ENCODE peak calls at places on chromosomes 7 and 10, in six cellular contexts. O is astrocyte of the cerebellum, Z is cardiac muscle cell, Y is GM20000, K is endodermal cell, U is upper lobe of right lung. E is an unnamed sample.
A peak's percentile ranks its signal among the peaks of the same experiment; 100 is the strongest.

GRCh38 chr10:102633282-102633681 is 11.0 kb upstream of the TRIM8 start:
- DNase-seq in O (no peak), Y (no peak), U (peak; percentile 82), Z (peak; percentile 87), K (peak; percentile 53), E (no peak)

GRCh38 chr7:140310337-140311002 is 87.9 kb downstream of the SLC37A3 start:
- DNase-seq in U (no peak), O (peak; percentile 11), Z (peak; percentile 25), K (no peak), Y (no peak), E (no peak)

GRCh38 chr10:77578583-77579227 is 58.9 kb downstream of the KCNMA1 start:
- DNase-seq in K (no peak), Y (no peak), O (no peak), Z (no peak), U (no peak), E (no peak)

GRCh38 chr7:92460109-92460508 is 12.8 kb downstream of the GATAD1 start:
- DNase-seq in Z (no peak), K (no peak), O (no peak), Y (no peak), U (no peak), E (no peak)

GRCh38 chr7:69588773-69589172 is 9.5 kb upstream of the AUTS2 start:
- DNase-seq in U (no peak), Y (no peak), K (no peak), O (no peak), Z (no peak), E (no peak)

GRCh38 chr7:118183254-118183585 is 744 bp upstream of the LSM8 start:
- DNase-seq in O (no peak), K (no peak), Y (peak; percentile 4), Z (peak; percentile 6), U (no peak), E (peak; percentile 5)

GRCh38 chr7:140908351-140908750 is 16.4 kb downstream of the BRAF start:
- DNase-seq in Y (no peak), Z (no peak), O (no peak), K (no peak), U (no peak), E (no peak)

GRCh38 chr10:2777946-2778345 is 289.4 kb upstream of the PFKP start:
- DNase-seq in K (no peak), O (no peak), Z (no peak), U (no peak), Y (no peak), E (no peak)

GRCh38 chr7:144454256-144455039 is 51.0 kb upstream of the NOBOX start:
- DNase-seq in U (no peak), Z (peak; percentile 10), Y (no peak), O (no peak), K (no peak), E (no peak)

GRCh38 chr10:191703-192518 is 56.7 kb downstream of the ZMYND11 start:
- DNase-seq in O (peak; percentile 34), Y (no peak), U (no peak), Z (peak; percentile 82), K (no peak), E (no peak)

GRCh38 chr10:55668326-55668922 is 692.6 kb downstream of the ZWINT start:
- DNase-seq in U (no peak), O (no peak), Z (no peak), K (peak; percentile 69), Y (no peak), E (no peak)

GRCh38 chr10:98267894-98268693 is at the start of gene LOXL4:
- DNase-seq in U (no peak), Z (peak; percentile 40), K (peak; percentile 80), O (no peak), Y (peak; percentile 72), E (peak; percentile 53)

GRCh38 chr7:84490661-84491060 is 296.1 kb upstream of the SEMA3A start:
- DNase-seq in Y (no peak), K (no peak), O (peak; percentile 62), U (no peak), Z (peak; percentile 21), E (no peak)

GRCh38 chr7:30012757-30013156 is 13.7 kb downstream of the FKBP14 start:
- DNase-seq in K (no peak), Y (no peak), Z (no peak), O (no peak), U (no peak), E (no peak)

GRCh38 chr7:771241-772004 is 44.3 kb upstream of the PRKAR1B start:
- DNase-seq in K (no peak), U (no peak), Z (peak; percentile 63), O (no peak), Y (no peak), E (no peak)

DNA sequence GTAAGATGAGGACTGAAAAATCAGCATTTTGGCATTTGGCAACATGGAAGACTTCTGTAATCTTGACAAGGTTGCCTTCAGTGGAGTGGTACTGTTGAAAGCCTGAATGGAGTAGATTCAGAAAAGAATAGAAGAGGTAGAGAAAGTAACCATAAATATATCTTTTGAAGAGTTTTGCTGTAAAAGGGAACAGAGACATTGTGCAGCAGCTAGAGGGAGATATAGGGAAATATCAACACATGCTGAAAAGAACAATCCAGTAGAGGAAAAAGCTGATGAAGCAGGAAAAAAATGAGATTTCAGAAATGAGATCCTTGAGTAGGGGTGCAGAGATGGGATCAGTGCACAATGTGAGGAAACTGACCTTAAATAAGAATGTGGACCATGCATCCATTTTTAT is 60.0 kb downstream of the RAPGEF5 start:
- DNase-seq in Y (no peak), U (no peak), O (no peak), K (no peak), Z (no peak), E (no peak)
- TF ChIP-seq CTCF in Y (peak; percentile 1), U (no peak), O (peak; percentile 29), K (peak; percentile 36), Z (peak; percentile 15), E (no peak)

GRCh38 chr7:5139998-5140397 is 50.0 kb upstream of the WIPI2 start:
- DNase-seq in Z (peak; percentile 42), O (no peak), K (peak; percentile 87), U (peak; percentile 65), Y (peak; percentile 52), E (peak; percentile 26)
- TF ChIP-seq CTCF in Z (peak; percentile 49), O (peak; percentile 22), K (peak; percentile 80), U (peak; percentile 37), Y (peak; percentile 47), E (peak; percentile 40)

GRCh38 chr7:33128990-33129805 is at the start of gene BBS9:
- DNase-seq in O (peak; percentile 83), U (peak; percentile 97), Y (peak; percentile 94), K (peak; percentile 99), Z (peak; percentile 98), E (peak; percentile 98)
- TF ChIP-seq CTCF in O (no peak), U (no peak), Y (no peak), K (peak; percentile 25), Z (no peak), E (no peak)

GRCh38 chr7:142158741-142159496 is 47.4 kb downstream of the MGAM2 start:
- DNase-seq in K (no peak), Z (no peak), Y (no peak), U (no peak), O (no peak), E (no peak)

GRCh38 chr7:142152076-142152475 is 40.6 kb downstream of the MGAM2 start:
- DNase-seq in O (no peak), Z (no peak), U (no peak), Y (no peak), K (no peak), E (no peak)

GRCh38 chr7:142150869-142151268 is 39.4 kb downstream of the MGAM2 start:
- DNase-seq in Y (no peak), K (no peak), O (no peak), Z (no peak), U (no peak), E (no peak)

DNA sequence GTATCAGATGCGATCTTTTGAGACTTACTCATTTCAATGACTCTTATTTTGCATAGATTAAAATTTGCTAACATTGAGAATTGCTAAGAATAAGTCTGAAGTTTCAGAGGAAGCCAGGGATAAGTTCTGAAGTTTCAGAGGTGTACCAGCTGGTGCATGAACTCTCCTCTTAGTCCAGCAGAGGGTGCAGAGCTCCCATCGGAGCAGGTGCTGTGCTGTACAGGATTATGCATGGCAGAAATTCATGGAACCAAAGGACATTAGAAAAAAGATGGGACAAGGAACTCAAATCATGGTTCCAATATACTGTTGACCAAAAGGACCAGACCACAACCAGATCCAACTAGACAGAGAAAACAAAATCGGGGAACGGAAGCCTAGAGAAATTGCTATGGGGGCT is 41.9 kb downstream of the MGAM2 start:
- DNase-seq in O (no peak), Z (no peak), Y (no peak), U (no peak), K (peak; percentile 49), E (peak; percentile 12)
- TF ChIP-seq CTCF in O (peak; percentile 73), Z (no peak), Y (no peak), U (peak; percentile 31), K (peak; percentile 71), E (no peak)

GRCh38 chr7:111953611-111954010 is 252.6 kb downstream of the DOCK4 start:
- DNase-seq in Y (no peak), K (peak; percentile 58), Z (peak; percentile 30), O (no peak), U (no peak), E (no peak)
- TF ChIP-seq CTCF in Y (no peak), K (peak; percentile 62), Z (no peak), O (no peak), U (no peak), E (no peak)

DNA sequence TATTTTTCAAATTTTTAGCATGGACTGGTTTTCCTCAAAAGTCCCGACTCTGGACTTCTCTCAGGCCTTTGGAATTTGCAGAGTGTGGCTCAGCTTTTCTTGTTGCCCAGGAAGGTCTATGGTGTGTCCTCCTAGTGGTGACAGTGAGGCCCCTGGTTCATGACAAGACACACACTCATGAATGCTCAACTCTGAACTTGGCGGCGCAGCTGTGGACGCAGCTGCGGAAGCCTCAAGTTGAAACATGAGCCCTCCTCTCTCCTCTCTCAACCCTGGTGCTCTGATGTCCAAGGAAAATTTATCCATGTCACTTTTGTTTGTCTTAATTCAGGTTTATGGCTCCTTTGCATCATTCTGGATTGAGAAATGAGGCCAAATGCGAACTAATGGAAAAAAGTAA is 183.9 kb downstream of the HECW1 start:
- DNase-seq in K (peak; percentile 54), Z (no peak), U (no peak), Y (no peak), O (no peak), E (peak; percentile 33)
- TF ChIP-seq CTCF in K (peak; percentile 73), Z (no peak), U (no peak), Y (no peak), O (peak; percentile 16), E (peak; percentile 24)

GRCh38 chr10:15898046-15898445 is 37.7 kb upstream of the MINDY3 start:
- DNase-seq in U (no peak), K (no peak), O (no peak), Z (peak; percentile 20), Y (no peak), E (no peak)
- TF ChIP-seq CTCF in U (peak; percentile 19), K (peak; percentile 65), O (peak; percentile 42), Z (peak; percentile 42), Y (no peak), E (peak; percentile 15)